ENCODE peak calls at places on chromosome 5, in seven cellular contexts. Q is MCF 10A; B is kidney tubule cell; A is RWPE2; T is posterior cingulate gyrus; P is fibroblast of the aortic adventitia; G is activated CD4-positive, CD25-positive, alpha-beta regulatory T cell. J is an unnamed sample.

GRCh38 chr5:171495122-171495700 is 75.8 kb downstream of the FGF18 start:
- DNase-seq in B (peak; percentile 65), G (no peak), P (no peak), T (no peak), A (no peak), Q (no peak), J (no peak)

GRCh38 chr5:125717209-125717608 is 706.0 kb upstream of the GRAMD2B start:
- DNase-seq in G (no peak), B (peak; percentile 87), T (no peak), A (no peak), Q (peak; percentile 20), P (peak; percentile 60), J (no peak)

GRCh38 chr5:110338336-110339083 is 388.0 kb downstream of the TMEM232 start:
- DNase-seq in B (no peak), Q (no peak), A (no peak), G (no peak), P (no peak), T (no peak), J (no peak)

GRCh38 chr5:118208031-118208453 is 780.3 kb downstream of the DTWD2 start:
- DNase-seq in A (no peak), P (no peak), T (peak; percentile 63), Q (no peak), G (no peak), B (no peak), J (no peak)

GRCh38 chr5:34500236-34500836 is 155.8 kb upstream of the RAI14 start:
- DNase-seq in B (no peak), A (no peak), P (peak; percentile 61), Q (peak; percentile 75), T (no peak), G (no peak), J (no peak)

GRCh38 chr5:116575635-116576042 is 1.0 kb upstream of the SEMA6A start:
- DNase-seq in Q (peak; percentile 70), G (no peak), B (no peak), T (peak; percentile 67), P (no peak), A (no peak), J (no peak)

GRCh38 chr5:113692466-113693204 is 179.1 kb downstream of the YTHDC2 start:
- DNase-seq in T (no peak), Q (no peak), P (no peak), B (no peak), G (no peak), A (no peak), J (no peak)

GRCh38 chr5:76808142-76808691 is 10.6 kb upstream of the F2RL1 start:
- DNase-seq in Q (no peak), T (no peak), G (no peak), B (no peak), A (no peak), P (no peak), J (no peak)

GRCh38 chr5:5473224-5473623 is 50.7 kb downstream of the ICE1 start:
- DNase-seq in B (no peak), Q (peak; percentile 27), G (no peak), P (peak; percentile 54), A (no peak), T (no peak), J (no peak)

GRCh38 chr5:170639221-170639925 is 135.6 kb downstream of the KCNIP1 start:
- DNase-seq in G (no peak), T (no peak), B (no peak), Q (no peak), P (no peak), A (peak; percentile 37), J (no peak)

GRCh38 chr5:1057485-1057825 is 48.9 kb downstream of the NKD2 start:
- DNase-seq in Q (no peak), P (no peak), G (no peak), B (no peak), T (peak; percentile 58), A (no peak), J (no peak)

GRCh38 chr5:38423536-38424178 is 132.8 kb downstream of the LIFR start:
- DNase-seq in A (no peak), G (no peak), P (no peak), Q (no peak), B (no peak), T (no peak), J (no peak)

J was measured in T-helper 17 cell.